ENCODE peak calls at places on chromosomes 6 and 20, in ten cellular contexts. One of them, this sample, is unnamed.

GRCh38 chr6:8558953-8559352 is 123.6 kb upstream of the SLC35B3 start:
- DNase-seq in Daoy: no peak
- DNase-seq in left ventricle myocardium inferior: no peak
- DNase-seq in naive thymus-derived CD8-positive, alpha-beta T cell: no peak
- DNase-seq in left lobe of liver: no peak
- DNase-seq in HepG2: no peak
- DNase-seq in stimulated activated CD8-positive, alpha-beta memory T cell treated with anti-CD3 and anti-CD28 coated beads, Interleukin-7, amount 100 ng/mL, for 48 hours: no peak
- DNase-seq in effector memory CD8-positive, alpha-beta T cell: no peak
- DNase-seq in SK-N-DZ: no peak
- DNase-seq in AG04449: no peak
- DNase-seq in this sample: no peak

GRCh38 chr20:50788045-50788867 is 6.6 kb upstream of the BCAS4 start:
- DNase-seq in naive thymus-derived CD8-positive, alpha-beta T cell: no peak
- DNase-seq in left ventricle myocardium inferior: no peak
- DNase-seq in Daoy: peak; percentile 60
- DNase-seq in left lobe of liver: peak; percentile 58
- DNase-seq in effector memory CD8-positive, alpha-beta T cell: no peak
- DNase-seq in AG04449: no peak
- DNase-seq in SK-N-DZ: peak; percentile 78
- DNase-seq in stimulated activated CD8-positive, alpha-beta memory T cell treated with anti-CD3 and anti-CD28 coated beads, Interleukin-7, amount 100 ng/mL, for 48 hours: no peak
- DNase-seq in HepG2: peak; percentile 83
- DNase-seq in this sample: no peak

GRCh38 chr6:28862077-28862476 is 61.7 kb downstream of the TRIM27 start:
- DNase-seq in AG04449: no peak
- DNase-seq in SK-N-DZ: no peak
- DNase-seq in left ventricle myocardium inferior: no peak
- DNase-seq in stimulated activated CD8-positive, alpha-beta memory T cell treated with anti-CD3 and anti-CD28 coated beads, Interleukin-7, amount 100 ng/mL, for 48 hours: no peak
- DNase-seq in effector memory CD8-positive, alpha-beta T cell: no peak
- DNase-seq in left lobe of liver: no peak
- DNase-seq in HepG2: no peak
- DNase-seq in naive thymus-derived CD8-positive, alpha-beta T cell: no peak
- DNase-seq in Daoy: no peak
- DNase-seq in this sample: no peak

GRCh38 chr6:139932671-139933070 is 558.2 kb upstream of the CITED2 start:
- DNase-seq in AG04449: no peak
- DNase-seq in HepG2: no peak
- DNase-seq in naive thymus-derived CD8-positive, alpha-beta T cell: no peak
- DNase-seq in effector memory CD8-positive, alpha-beta T cell: no peak
- DNase-seq in left ventricle myocardium inferior: no peak
- DNase-seq in SK-N-DZ: no peak
- DNase-seq in left lobe of liver: no peak
- DNase-seq in stimulated activated CD8-positive, alpha-beta memory T cell treated with anti-CD3 and anti-CD28 coated beads, Interleukin-7, amount 100 ng/mL, for 48 hours: no peak
- DNase-seq in Daoy: no peak
- DNase-seq in this sample: no peak

GRCh38 chr6:37109714-37110454 is 60.1 kb upstream of the PIM1 start:
- DNase-seq in left lobe of liver: no peak
- DNase-seq in naive thymus-derived CD8-positive, alpha-beta T cell: no peak
- DNase-seq in effector memory CD8-positive, alpha-beta T cell: no peak
- DNase-seq in stimulated activated CD8-positive, alpha-beta memory T cell treated with anti-CD3 and anti-CD28 coated beads, Interleukin-7, amount 100 ng/mL, for 48 hours: no peak
- DNase-seq in AG04449: no peak
- DNase-seq in Daoy: no peak
- DNase-seq in left ventricle myocardium inferior: no peak
- DNase-seq in HepG2: peak; percentile 78
- DNase-seq in SK-N-DZ: no peak
- DNase-seq in this sample: no peak

GRCh38 chr6:29965873-29966601 is 23.7 kb downstream of the HLA-A start:
- DNase-seq in HepG2: peak; percentile 95
- DNase-seq in effector memory CD8-positive, alpha-beta T cell: peak; percentile 45
- DNase-seq in SK-N-DZ: peak; percentile 24
- DNase-seq in left ventricle myocardium inferior: peak; percentile 88
- DNase-seq in AG04449: no peak
- DNase-seq in left lobe of liver: peak; percentile 93
- DNase-seq in stimulated activated CD8-positive, alpha-beta memory T cell treated with anti-CD3 and anti-CD28 coated beads, Interleukin-7, amount 100 ng/mL, for 48 hours: no peak
- DNase-seq in naive thymus-derived CD8-positive, alpha-beta T cell: peak; percentile 41
- DNase-seq in Daoy: peak; percentile 91
- DNase-seq in this sample: peak; percentile 39

GRCh38 chr20:33411136-33411690 is 9.9 kb upstream of the CDK5RAP1 start:
- DNase-seq in HepG2: no peak
- DNase-seq in SK-N-DZ: no peak
- DNase-seq in stimulated activated CD8-positive, alpha-beta memory T cell treated with anti-CD3 and anti-CD28 coated beads, Interleukin-7, amount 100 ng/mL, for 48 hours: no peak
- DNase-seq in Daoy: no peak
- DNase-seq in left lobe of liver: no peak
- DNase-seq in effector memory CD8-positive, alpha-beta T cell: no peak
- DNase-seq in left ventricle myocardium inferior: no peak
- DNase-seq in AG04449: no peak
- DNase-seq in naive thymus-derived CD8-positive, alpha-beta T cell: no peak
- DNase-seq in this sample: no peak

GRCh38 chr6:89297695-89298351 is 17.3 kb downstream of the GABRR2 start:
- DNase-seq in HepG2: peak; percentile 47
- DNase-seq in left ventricle myocardium inferior: peak; percentile 44
- DNase-seq in left lobe of liver: peak; percentile 19
- DNase-seq in stimulated activated CD8-positive, alpha-beta memory T cell treated with anti-CD3 and anti-CD28 coated beads, Interleukin-7, amount 100 ng/mL, for 48 hours: peak; percentile 49
- DNase-seq in SK-N-DZ: peak; percentile 41
- DNase-seq in naive thymus-derived CD8-positive, alpha-beta T cell: peak; percentile 10
- DNase-seq in effector memory CD8-positive, alpha-beta T cell: peak; percentile 24
- DNase-seq in AG04449: peak; percentile 81
- DNase-seq in Daoy: peak; percentile 93
- DNase-seq in this sample: peak; percentile 79

GRCh38 chr6:100349366-100349765 is 115.4 kb downstream of the SIM1 start:
- DNase-seq in left ventricle myocardium inferior: no peak
- DNase-seq in SK-N-DZ: no peak
- DNase-seq in naive thymus-derived CD8-positive, alpha-beta T cell: no peak
- DNase-seq in stimulated activated CD8-positive, alpha-beta memory T cell treated with anti-CD3 and anti-CD28 coated beads, Interleukin-7, amount 100 ng/mL, for 48 hours: no peak
- DNase-seq in AG04449: no peak
- DNase-seq in left lobe of liver: no peak
- DNase-seq in Daoy: no peak
- DNase-seq in effector memory CD8-positive, alpha-beta T cell: no peak
- DNase-seq in HepG2: no peak
- DNase-seq in this sample: no peak

GRCh38 chr6:118720125-118720473 is 68.7 kb upstream of the CEP85L start:
- DNase-seq in AG04449: no peak
- DNase-seq in naive thymus-derived CD8-positive, alpha-beta T cell: no peak
- DNase-seq in stimulated activated CD8-positive, alpha-beta memory T cell treated with anti-CD3 and anti-CD28 coated beads, Interleukin-7, amount 100 ng/mL, for 48 hours: no peak
- DNase-seq in effector memory CD8-positive, alpha-beta T cell: no peak
- DNase-seq in SK-N-DZ: no peak
- DNase-seq in HepG2: no peak
- DNase-seq in left lobe of liver: no peak
- DNase-seq in left ventricle myocardium inferior: no peak
- DNase-seq in Daoy: no peak
- DNase-seq in this sample: no peak

GRCh38 chr6:121791396-121792315 is 356.2 kb downstream of the GJA1 start:
- DNase-seq in Daoy: peak; percentile 9
- DNase-seq in HepG2: no peak
- DNase-seq in left lobe of liver: no peak
- DNase-seq in stimulated activated CD8-positive, alpha-beta memory T cell treated with anti-CD3 and anti-CD28 coated beads, Interleukin-7, amount 100 ng/mL, for 48 hours: no peak
- DNase-seq in naive thymus-derived CD8-positive, alpha-beta T cell: no peak
- DNase-seq in left ventricle myocardium inferior: no peak
- DNase-seq in SK-N-DZ: no peak
- DNase-seq in AG04449: peak; percentile 41
- DNase-seq in effector memory CD8-positive, alpha-beta T cell: no peak
- DNase-seq in this sample: no peak

GRCh38 chr6:83252717-83253116 is 59.6 kb downstream of the RWDD2A start:
- DNase-seq in AG04449: peak; percentile 24
- DNase-seq in stimulated activated CD8-positive, alpha-beta memory T cell treated with anti-CD3 and anti-CD28 coated beads, Interleukin-7, amount 100 ng/mL, for 48 hours: no peak
- DNase-seq in naive thymus-derived CD8-positive, alpha-beta T cell: no peak
- DNase-seq in HepG2: no peak
- DNase-seq in left ventricle myocardium inferior: no peak
- DNase-seq in Daoy: peak; percentile 28
- DNase-seq in effector memory CD8-positive, alpha-beta T cell: no peak
- DNase-seq in SK-N-DZ: no peak
- DNase-seq in left lobe of liver: no peak
- DNase-seq in this sample: no peak

GRCh38 chr6:160137989-160138835 is 16.6 kb downstream of the SLC22A1 start:
- DNase-seq in Daoy: peak; percentile 67
- DNase-seq in left lobe of liver: no peak
- DNase-seq in naive thymus-derived CD8-positive, alpha-beta T cell: peak; percentile 66
- DNase-seq in effector memory CD8-positive, alpha-beta T cell: peak; percentile 46
- DNase-seq in left ventricle myocardium inferior: no peak
- DNase-seq in SK-N-DZ: peak; percentile 51
- DNase-seq in AG04449: no peak
- DNase-seq in HepG2: peak; percentile 57
- DNase-seq in stimulated activated CD8-positive, alpha-beta memory T cell treated with anti-CD3 and anti-CD28 coated beads, Interleukin-7, amount 100 ng/mL, for 48 hours: peak; percentile 38
- DNase-seq in this sample: no peak

This sample was measured in activated naive CD4-positive, alpha-beta T cell treated with anti-CD3 and anti-CD28 coated beads, Interleukin-2, amount 50 U/mL, for 72 hours.